ENCODE peak calls at places on chromosomes 16 and 17, in four cellular contexts. E is cardiac fibroblast, O is fibroblast of the aortic adventitia, S is astrocyte of the cerebellum. T is an unnamed sample.

GRCh38 chr16:11181889-11182279 is 74.1 kb downstream of the SOCS1 start:
- DNase-seq in S (no peak), O (no peak), E (peak), T (no peak)

GRCh38 chr17:3964203-3965122 is at the start of gene ATP2A3:
- DNase-seq in O (no peak), E (no peak), S (no peak), T (no peak)

GRCh38 chr16:77057161-77057736 is 133.7 kb upstream of the MON1B start:
- DNase-seq in S (no peak), O (no peak), E (no peak), T (no peak)

GRCh38 chr17:28684963-28685362 is 23.0 kb downstream of the SUPT6H start:
- DNase-seq in E (peak), O (peak), S (no peak), T (peak)

GRCh38 chr17:31404028-31404949 is 12.8 kb downstream of the RAB11FIP4 start:
- DNase-seq in E (no peak), S (no peak), O (no peak), T (no peak)

GRCh38 chr16:5977329-5977728 is 879.7 kb upstream of the EEF2KMT start:
- DNase-seq in E (no peak), O (no peak), S (no peak), T (no peak)

GRCh38 chr17:55366020-55366481 is 55.6 kb downstream of the MMD start:
- DNase-seq in E (no peak), S (no peak), O (no peak), T (no peak)

GRCh38 chr16:49776085-49776501 is 79.8 kb downstream of the ZNF423 start:
- DNase-seq in S (no peak), O (no peak), E (peak), T (no peak)

GRCh38 chr16:49914697-49915096 is 58.8 kb upstream of the ZNF423 start:
- DNase-seq in S (no peak), O (no peak), E (no peak), T (no peak)

GRCh38 chr17:17700251-17700969 is 19.2 kb downstream of the RAI1 start:
- DNase-seq in E (no peak), O (no peak), S (no peak), T (no peak)

GRCh38 chr16:57349212-57350031 is 9.2 kb upstream of the CCL22 start:
- DNase-seq in O (no peak), S (no peak), E (no peak), T (no peak)

GRCh38 chr17:83174859-83175550 is 95.6 kb downstream of the METRNL start:
- DNase-seq in O (no peak), E (no peak), S (no peak), T (no peak)

GRCh38 chr17:40356906-40357861 is 7.4 kb downstream of the GJD3 start:
- DNase-seq in E (no peak), S (no peak), O (no peak), T (no peak)

GRCh38 chr16:46582313-46582712 is 38.9 kb downstream of the SHCBP1 start:
- DNase-seq in E (no peak), O (no peak), S (no peak), T (no peak)

GRCh38 chr17:887842-888214 is 91.7 kb downstream of the NXN start:
- DNase-seq in S (no peak), E (no peak), O (no peak), T (no peak)

GRCh38 chr16:77223184-77223583 is 24.0 kb downstream of the SYCE1L start:
- DNase-seq in O (no peak), S (no peak), E (no peak), T (no peak)

GRCh38 chr16:81861503-81861902 is 82.4 kb downstream of the PLCG2 start:
- DNase-seq in O (no peak), E (no peak), S (no peak), T (no peak)
- H3K4me3 ChIP-seq in O (no peak), E (no peak), S (no peak), T (no peak)

GRCh38 chr16:86073103-86073625 is 174.2 kb downstream of the IRF8 start:
- DNase-seq in O (no peak), E (no peak), S (no peak), T (no peak)
- TF ChIP-seq CTCF in O (no peak), E (no peak), S (no peak), T (no peak)

GRCh38 chr17:66441012-66441703 is 138.7 kb downstream of the PRKCA start:
- DNase-seq in O (no peak), E (no peak), S (no peak), T (no peak)
- H3K4me3 ChIP-seq in O (no peak), E (no peak), S (no peak), T (no peak)

GRCh38 chr17:5078106-5079028 is at the start of gene ZFP3:
- DNase-seq in E (peak), S (peak), O (peak), T (peak)
- TF ChIP-seq CTCF in E (no peak), S (no peak), O (no peak), T (no peak)

GRCh38 chr17:79833744-79834574 is 5.3 kb downstream of the CBX4 start:
- DNase-seq in O (no peak), S (no peak), E (no peak), T (no peak)

GRCh38 chr17:79831367-79832210 is 7.7 kb downstream of the CBX4 start:
- DNase-seq in O (peak), E (peak), S (no peak), T (no peak)

GRCh38 chr17:79832211-79833109 is 6.8 kb downstream of the CBX4 start:
- DNase-seq in O (no peak), S (no peak), E (no peak), T (no peak)

GRCh38 chr17:79834575-79835469 is 4.4 kb downstream of the CBX4 start:
- DNase-seq in S (no peak), O (no peak), E (no peak), T (no peak)

DNA sequence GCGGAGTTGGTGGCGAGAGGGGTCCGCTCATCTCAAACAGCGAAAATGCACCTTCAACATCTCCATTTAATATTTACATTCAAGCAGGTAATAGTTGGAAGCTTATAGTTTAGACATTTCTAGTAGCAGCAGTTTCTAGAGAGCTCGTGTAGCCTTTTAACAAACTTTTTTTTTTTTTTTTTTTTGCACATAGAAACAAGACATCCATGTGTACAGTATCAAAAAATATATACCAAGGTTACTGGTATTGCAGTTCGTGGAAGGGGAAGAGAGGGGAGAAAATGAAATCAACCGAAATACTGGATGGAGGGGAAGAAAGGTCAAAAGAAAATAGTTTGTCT is 6.2 kb downstream of the CBX4 start:
- DNase-seq in O (no peak), S (no peak), E (no peak), T (no peak)
- H3K4me3 ChIP-seq in O (no peak), S (no peak), E (no peak), T (no peak)

DNA sequence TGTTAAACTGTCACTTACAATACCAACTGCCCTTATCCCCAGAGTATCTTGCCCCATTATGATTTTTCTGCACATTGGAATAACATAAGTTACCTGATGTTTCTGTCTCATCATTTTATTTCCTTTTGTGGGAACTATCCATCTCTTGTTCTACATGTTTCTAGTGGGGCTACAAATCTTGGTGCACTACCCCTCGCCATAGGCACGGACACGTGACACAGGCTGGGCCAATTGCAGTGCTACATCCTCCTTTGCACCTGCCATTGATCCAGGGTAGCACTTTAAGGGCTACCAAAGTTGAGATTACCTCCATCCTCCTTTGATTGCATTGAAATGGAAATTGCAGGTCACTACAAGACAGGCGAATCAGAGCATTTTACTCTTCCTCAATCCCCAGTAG is 14.2 kb upstream of the SYT17 start:
- DNase-seq in S (no peak), E (no peak), O (peak), T (no peak)
- TF ChIP-seq CTCF in S (no peak), E (no peak), O (no peak), T (no peak)

DNA sequence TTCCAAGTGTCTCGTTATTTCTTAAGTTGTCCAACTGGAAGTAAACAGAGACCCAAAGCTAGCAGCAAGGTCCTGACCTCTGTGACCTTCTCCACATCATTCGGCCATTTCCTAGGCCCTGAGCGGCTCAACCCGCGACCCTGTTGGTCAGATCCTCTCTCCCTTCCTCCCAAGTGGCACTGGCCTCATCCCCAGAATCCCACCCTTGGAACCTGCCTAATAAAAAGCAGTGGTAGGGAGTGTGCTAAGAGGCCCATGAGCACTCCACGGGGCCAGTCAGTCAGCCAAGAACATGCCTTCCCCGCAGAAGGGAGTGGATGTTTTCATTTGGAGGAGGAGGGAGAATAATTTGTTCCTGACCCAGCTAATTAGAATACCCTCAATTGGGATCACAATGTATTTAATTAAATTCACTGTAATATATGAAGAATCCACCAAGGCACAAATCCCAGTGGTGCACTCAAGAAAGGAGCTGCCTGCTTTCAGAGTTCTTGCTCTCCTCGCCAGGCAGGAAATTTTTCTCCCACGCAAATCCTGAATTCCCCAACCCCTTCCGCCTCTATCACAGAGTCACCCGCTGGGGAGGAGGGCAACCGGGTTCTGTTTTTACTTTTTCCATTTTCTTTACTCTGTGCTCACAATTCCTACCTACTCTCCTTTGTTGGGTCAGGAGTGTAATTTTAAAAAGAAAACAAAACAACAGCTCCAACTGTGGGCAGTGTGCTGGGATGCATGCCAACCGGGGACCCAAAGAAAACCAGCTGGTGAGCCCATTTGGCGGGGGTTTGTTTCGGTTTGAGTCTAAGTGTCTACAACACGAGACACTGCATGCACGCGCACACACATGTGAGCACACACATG is 153.4 kb downstream of the ZFHX3 start:
- DNase-seq in O (peak), S (no peak), E (peak), T (no peak)
- H3K4me3 ChIP-seq in O (no peak), S (no peak), E (peak), T (peak)